ENCODE peak calls at places on chromosomes 4 and X, in nine cellular contexts. G is cardiac fibroblast, U is Caco-2, Q is left lung, A is breast epithelium, V is spleen, J is coronary artery, R is nephron progenitor cell, D is fibroblast of the aortic adventitia. X is an unnamed sample.

GRCh38 chr4:80294206-80294605 is 27.7 kb downstream of the FGF5 start:
- DNase-seq in J (no peak), U (no peak), Q (no peak), R (no peak), V (no peak), G (no peak), D (no peak), A (no peak), X (no peak)

GRCh38 chr4:48813984-48814383 is 16.9 kb upstream of the OCIAD1 start:
- DNase-seq in Q (no peak), G (no peak), J (no peak), A (no peak), D (no peak), V (no peak), R (no peak), U (no peak), X (no peak)

GRCh38 chrX:130032552-130032951 is 50.1 kb downstream of the BCORL1 start:
- DNase-seq in U (no peak), A (no peak), J (no peak), R (no peak), Q (no peak), V (no peak), D (no peak), G (no peak), X (no peak)

GRCh38 chr4:42302348-42302747 is 94.9 kb upstream of the SHISA3 start:
- DNase-seq in U (peak), A (no peak), J (no peak), G (peak), Q (no peak), R (peak), V (no peak), D (peak), X (no peak)

GRCh38 chr4:52883183-52883621 is 21.1 kb downstream of the RASL11B start:
- DNase-seq in A (no peak), R (no peak), Q (no peak), G (no peak), D (no peak), J (no peak), V (no peak), U (peak), X (no peak)

GRCh38 chr4:167883271-167883670 is 209.1 kb upstream of the ANXA10 start:
- DNase-seq in D (peak), J (no peak), A (no peak), V (no peak), Q (no peak), R (no peak), G (no peak), U (no peak), X (no peak)

GRCh38 chr4:168574581-168575295 is 77.9 kb downstream of the PALLD start:
- DNase-seq in R (no peak), A (no peak), G (no peak), V (no peak), U (no peak), D (peak), J (no peak), Q (no peak), X (no peak)

GRCh38 chr4:7157666-7158065 is 34.7 kb upstream of the SORCS2 start:
- DNase-seq in A (peak), U (no peak), J (no peak), Q (no peak), D (no peak), V (peak), R (no peak), G (no peak), X (peak)

GRCh38 chr4:121168446-121168845 is 4.3 kb upstream of the TNIP3 start:
- DNase-seq in J (no peak), V (no peak), A (no peak), D (no peak), R (no peak), Q (no peak), G (no peak), U (no peak), X (no peak)

GRCh38 chr4:8050555-8051206 is 107.9 kb downstream of the ABLIM2 start:
- DNase-seq in G (peak), U (no peak), V (no peak), D (peak), J (no peak), A (no peak), R (peak), Q (no peak), X (peak)

GRCh38 chr4:76590847-76591281 is 155.8 kb downstream of the SHROOM3 start:
- DNase-seq in Q (no peak), J (no peak), A (no peak), G (peak), R (no peak), D (peak), U (no peak), V (no peak), X (no peak)

GRCh38 chr4:143587703-143588102 is 74.2 kb downstream of the SMARCA5 start:
- DNase-seq in G (peak), Q (no peak), U (no peak), D (peak), R (no peak), J (no peak), A (no peak), V (no peak), X (no peak)

GRCh38 chr4:52643846-52644245 is 15.3 kb downstream of the USP46 start:
- DNase-seq in J (no peak), Q (no peak), G (peak), R (no peak), V (no peak), A (no peak), D (peak), U (no peak), X (no peak)

GRCh38 chr4:7813674-7814073 is 126.0 kb downstream of the AFAP1 start:
- DNase-seq in Q (no peak), A (no peak), V (no peak), G (peak), R (no peak), U (no peak), D (peak), J (peak), X (no peak)

GRCh38 chr4:22070256-22070655 is 121.7 kb upstream of the KCNIP4 start:
- DNase-seq in J (no peak), R (no peak), U (no peak), D (no peak), Q (no peak), A (no peak), G (no peak), V (no peak), X (no peak)

GRCh38 chrX:55111578-55112254 is 22.9 kb downstream of the PAGE2 start:
- DNase-seq in U (peak), V (no peak), R (no peak), D (no peak), Q (no peak), J (no peak), A (no peak), G (no peak), X (no peak)

GRCh38 chr4:158055668-158056067 is 117.2 kb downstream of the GASK1B start:
- DNase-seq in G (peak), R (no peak), V (no peak), U (no peak), J (no peak), A (no peak), Q (no peak), D (no peak), X (no peak)

GRCh38 chr4:181213562-181213961 is 1029.6 kb upstream of the TENM3 start:
- DNase-seq in A (no peak), G (no peak), R (no peak), J (no peak), U (no peak), Q (no peak), V (no peak), D (no peak), X (no peak)

GRCh38 chrX:148024425-148025148 is 43.5 kb downstream of the FMR1NB start:
- DNase-seq in U (no peak), J (no peak), A (no peak), R (no peak), V (no peak), G (no peak), Q (no peak), D (no peak), X (no peak)

GRCh38 chr4:170091069-170091696 is 1.4 kb upstream of the AADAT start:
- DNase-seq in U (no peak), J (no peak), G (no peak), V (no peak), D (no peak), A (no peak), Q (peak), R (peak), X (no peak)

GRCh38 chr4:182913036-182913435 is 4.2 kb downstream of the DCTD start:
- DNase-seq in J (no peak), V (no peak), Q (no peak), A (no peak), R (no peak), U (no peak), D (no peak), G (no peak), X (no peak)

GRCh38 chr4:180134116-180134866 is 2108.9 kb upstream of the TENM3 start:
- DNase-seq in J (no peak), D (no peak), A (no peak), Q (peak), R (peak), U (no peak), G (no peak), V (no peak), X (no peak)

GRCh38 chr4:149713031-149713430 is 102.6 kb downstream of the IQCM start:
- DNase-seq in G (no peak), V (no peak), R (no peak), J (no peak), U (no peak), D (no peak), A (no peak), Q (no peak), X (no peak)

GRCh38 chr4:4385729-4386295 is 1.1 kb upstream of the NSG1 start:
- DNase-seq in A (no peak), G (no peak), V (no peak), U (no peak), Q (no peak), R (no peak), J (no peak), D (no peak), X (no peak)

GRCh38 chrX:150036181-150036580 is 97.9 kb upstream of the EOLA2 start:
- DNase-seq in Q (no peak), A (no peak), V (no peak), U (no peak), G (peak), J (no peak), R (no peak), D (peak), X (no peak)

GRCh38 chrX:69501433-69501832 is 2.7 kb upstream of the NALF2 start:
- DNase-seq in D (no peak), A (no peak), G (no peak), J (no peak), Q (no peak), V (no peak), U (peak), R (peak), X (no peak)

GRCh38 chr4:16205298-16206164 is 20.7 kb downstream of the TAPT1 start:
- DNase-seq in D (peak), G (peak), A (no peak), J (no peak), V (no peak), Q (no peak), R (no peak), U (peak), X (no peak)

GRCh38 chr4:8586246-8586645 is 6.1 kb downstream of the GPR78 start:
- DNase-seq in G (no peak), A (no peak), R (no peak), V (peak), U (no peak), Q (no peak), D (no peak), J (no peak), X (no peak)

GRCh38 chr4:56619160-56619559 is 61.9 kb downstream of the HOPX start:
- DNase-seq in G (peak), Q (no peak), R (no peak), D (peak), A (no peak), J (no peak), U (no peak), V (no peak), X (no peak)
- TF ChIP-seq CTCF in G (no peak), Q (no peak), R (no peak), D (peak), A (no peak), J (no peak), U (no peak), V (no peak), X (no peak)

DNA sequence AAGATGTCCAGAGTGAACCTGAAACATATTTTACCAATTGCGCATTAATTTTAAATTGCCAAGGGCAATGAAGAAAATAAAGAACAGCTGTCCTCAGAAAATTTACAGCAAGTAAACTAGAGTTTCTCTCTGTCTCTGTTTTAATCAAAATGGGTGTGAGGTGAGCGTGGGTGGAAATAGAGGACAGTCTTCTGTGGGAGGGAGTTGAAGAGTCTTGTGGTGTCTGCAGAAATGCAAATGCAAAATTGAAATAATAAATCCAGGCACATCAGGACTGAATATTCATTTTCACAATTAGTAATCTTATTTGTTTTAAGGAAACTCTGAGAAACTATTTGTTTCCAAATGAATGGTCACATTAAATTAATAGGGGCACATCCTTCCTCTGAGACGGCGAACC is 192.0 kb downstream of the ARHGAP10 start:
- DNase-seq in A (no peak), D (no peak), G (no peak), U (no peak), Q (no peak), J (no peak), R (no peak), V (no peak), X (no peak)
- TF ChIP-seq CTCF in A (no peak), D (no peak), G (no peak), U (no peak), Q (no peak), J (no peak), R (no peak), V (no peak), X (no peak)

DNA sequence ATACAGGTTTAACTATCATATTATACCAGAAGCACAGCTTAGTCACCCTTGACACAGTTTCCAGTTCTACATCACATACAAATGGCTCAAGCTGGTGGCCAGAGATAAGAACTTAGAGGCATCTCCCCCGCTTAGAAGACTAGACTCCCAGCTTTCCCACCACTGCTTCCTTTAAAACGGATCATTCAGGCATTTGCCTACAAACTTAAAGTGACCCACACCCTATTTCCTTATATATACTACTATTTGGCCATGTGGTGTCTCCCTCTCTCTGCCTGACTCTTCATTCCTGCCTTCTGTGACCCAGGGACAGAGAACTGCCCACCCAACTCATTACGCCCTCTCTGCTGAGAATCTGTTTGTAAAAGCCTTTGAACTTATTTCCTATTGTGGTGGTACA is 781.2 kb upstream of the DIAPH2 start:
- DNase-seq in U (no peak), G (no peak), V (no peak), A (no peak), Q (no peak), J (no peak), R (no peak), D (no peak), X (no peak)
- TF ChIP-seq CTCF in U (no peak), G (no peak), V (no peak), A (no peak), Q (no peak), J (no peak), R (no peak), D (no peak), X (no peak)

DNA sequence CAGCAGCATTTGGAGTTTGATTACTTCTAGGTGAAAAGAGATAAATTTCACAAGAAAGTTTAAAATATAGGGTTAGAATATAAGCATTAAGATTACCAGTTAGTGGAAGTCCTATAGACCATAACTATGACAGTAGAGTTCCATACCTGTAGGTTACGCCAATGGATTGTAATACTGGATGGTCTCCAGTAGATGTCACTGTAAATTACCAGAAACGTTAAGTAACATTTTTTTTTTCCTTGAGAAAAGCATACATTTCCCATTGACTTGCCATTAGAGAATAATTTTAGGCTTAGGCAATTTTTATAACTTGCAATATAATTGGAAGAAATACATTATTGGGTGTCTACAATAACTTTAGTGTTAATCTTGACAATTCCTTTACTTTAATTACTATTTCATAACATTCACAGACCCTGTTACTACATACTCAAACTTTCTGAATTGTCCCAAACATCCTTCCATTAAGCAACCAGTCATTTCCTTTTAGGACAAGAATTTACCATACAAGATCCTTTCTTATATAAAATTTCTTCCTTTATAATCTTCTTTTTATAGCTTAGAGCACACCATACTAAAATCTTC is 304.1 kb upstream of the TECRL start:
- DNase-seq in A (no peak), Q (no peak), G (peak), V (no peak), D (peak), U (peak), R (no peak), J (no peak), X (no peak)
- TF ChIP-seq CTCF in A (no peak), Q (peak), G (peak), V (no peak), D (peak), U (peak), R (peak), J (peak), X (peak)

GRCh38 chr4:94332983-94333590 is 9.5 kb downstream of the HPGDS start:
- DNase-seq in Q (no peak), D (peak), J (no peak), R (no peak), G (peak), V (no peak), A (no peak), U (peak), X (no peak)
- TF ChIP-seq CTCF in Q (no peak), D (peak), J (no peak), R (no peak), G (peak), V (no peak), A (no peak), U (peak), X (no peak)

X was measured in mesothelial cell of epicardium.